ENCODE peak calls at places on chromosomes 3 and 15, in five cellular contexts. U is suprapubic skin, O is adrenal gland, H is stomach, E is Peyer's patch. D is an unnamed sample.

GRCh38 chr15:59532770-59533379 is 78.7 kb upstream of the GCNT3 start:
- DNase-seq in H (peak), U (no peak), O (no peak), E (peak), D (no peak)

GRCh38 chr3:178271740-178272387 is 264.4 kb upstream of the KCNMB2 start:
- DNase-seq in H (no peak), O (no peak), E (no peak), U (no peak), D (no peak)

GRCh38 chr3:48999085-48999858 is 7.9 kb upstream of the WDR6 start:
- DNase-seq in E (no peak), U (no peak), H (no peak), O (no peak), D (no peak)

GRCh38 chr3:122394173-122394572 is 10.2 kb downstream of the FAM162A start:
- DNase-seq in O (no peak), U (no peak), H (no peak), E (no peak), D (no peak)

GRCh38 chr15:23402544-23402943 is 44.5 kb downstream of the GOLGA6L2 start:
- DNase-seq in O (no peak), H (no peak), E (no peak), U (no peak), D (no peak)

GRCh38 chr3:11818033-11818432 is 28.7 kb downstream of the TAMM41 start:
- DNase-seq in H (no peak), U (no peak), E (no peak), O (no peak), D (no peak)

GRCh38 chr3:61875073-61875472 is 313.7 kb downstream of the PTPRG start:
- DNase-seq in U (no peak), H (no peak), E (no peak), O (no peak), D (no peak)

GRCh38 chr15:65426216-65426853 is 3.6 kb upstream of the IGDCC4 start:
- DNase-seq in O (no peak), H (no peak), E (no peak), U (no peak), D (no peak)

GRCh38 chr3:167493240-167493639 is 19.4 kb upstream of the SERPINI2 start:
- DNase-seq in H (no peak), E (no peak), U (no peak), O (no peak), D (peak)

GRCh38 chr15:75198560-75199346 is 2.9 kb upstream of the C15orf39 start:
- DNase-seq in H (no peak), O (no peak), E (peak), U (no peak), D (peak)

GRCh38 chr15:90232941-90233700 is 620 bp downstream of the CIB1 start:
- DNase-seq in E (peak), U (peak), O (peak), H (peak), D (peak)
- TF ChIP-seq POLR2A in E (peak), U (no peak), O (no peak), H (no peak), D (no peak)

GRCh38 chr15:44882499-44882968 is 74.0 kb upstream of the TERB2 start:
- DNase-seq in U (no peak), E (no peak), O (no peak), H (no peak), D (peak)
- TF ChIP-seq POLR2A in U (no peak), E (no peak), O (no peak), H (no peak), D (no peak)

DNA sequence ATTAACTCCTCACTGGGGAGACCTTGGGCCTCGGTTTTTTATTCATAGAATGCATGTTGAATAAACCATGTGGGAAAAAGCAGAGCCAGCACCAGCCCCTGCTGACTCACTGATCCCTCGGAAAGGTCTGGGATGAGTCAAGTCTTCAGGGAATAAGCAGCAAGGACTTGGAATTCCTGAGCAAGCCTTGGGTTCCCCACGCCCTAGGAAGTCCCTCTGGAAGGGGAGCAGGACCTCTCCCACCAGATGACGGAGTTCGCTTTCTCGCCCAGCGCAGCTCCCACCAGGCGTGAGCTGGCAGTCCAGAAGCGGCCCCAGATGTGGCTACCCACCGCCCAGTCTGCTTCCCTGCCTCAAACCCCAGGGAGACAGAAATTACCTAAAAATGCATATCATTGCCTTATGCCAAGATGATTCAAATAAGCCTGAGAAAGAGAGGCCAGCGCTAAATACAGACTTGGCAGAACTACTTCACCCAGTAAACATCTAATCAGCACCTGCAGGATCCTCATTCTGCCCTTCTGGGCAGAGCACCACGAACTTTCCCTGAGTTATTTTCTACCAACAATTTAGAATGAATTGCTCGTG is 45.5 kb downstream of the BTD start:
- DNase-seq in H (no peak), O (peak), E (no peak), U (peak), D (peak)
- TF ChIP-seq POLR2A in H (no peak), O (no peak), E (no peak), U (no peak), D (peak)

DNA sequence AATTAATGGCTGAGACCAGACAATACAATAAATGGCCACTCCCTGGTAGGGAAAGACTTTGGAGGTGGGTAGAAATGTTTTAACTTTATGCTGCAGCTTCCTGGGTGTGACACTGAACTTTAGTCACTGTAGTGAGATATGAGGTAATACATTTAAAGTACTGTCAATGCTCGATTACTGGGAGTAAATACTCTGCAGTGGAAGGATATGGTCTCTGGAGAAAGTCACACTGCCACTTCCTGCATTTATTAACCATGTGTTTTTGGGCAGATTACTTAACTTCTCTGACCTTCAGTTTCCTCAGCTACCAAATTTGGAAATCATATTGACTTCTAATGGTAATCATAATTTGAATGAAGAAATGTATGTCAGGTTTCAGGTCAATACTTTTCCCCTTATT is 317.1 kb upstream of the TGFBR2 start:
- DNase-seq in U (no peak), E (peak), H (no peak), O (no peak), D (no peak)
- TF ChIP-seq POLR2A in U (no peak), E (no peak), H (no peak), O (no peak), D (no peak)

DNA sequence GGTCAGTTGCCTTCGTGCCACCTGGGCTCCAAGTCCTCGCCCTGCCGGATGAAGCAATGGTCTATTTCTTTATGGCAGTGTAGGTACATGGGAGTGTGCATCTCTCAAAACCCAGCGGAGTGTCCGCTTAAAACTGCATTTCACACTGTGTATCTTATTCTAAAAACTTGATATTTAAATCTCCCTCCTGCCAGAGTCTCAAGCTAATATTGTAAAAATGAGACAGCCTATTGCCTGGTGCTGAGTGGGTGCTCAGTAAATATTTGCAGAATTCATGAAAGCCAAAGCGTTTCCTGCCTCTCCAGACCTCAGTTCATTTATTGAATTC is 313 bp upstream of the TBC1D2B start:
- DNase-seq in O (no peak), E (no peak), H (no peak), U (no peak), D (no peak)
- TF ChIP-seq POLR2A in O (no peak), E (no peak), H (no peak), U (no peak), D (no peak)

GRCh38 chr3:20905210-20905805 is 719.3 kb upstream of the SGO1 start:
- DNase-seq in E (no peak), U (no peak), H (no peak), O (no peak), D (no peak)
- TF ChIP-seq POLR2A in E (no peak), U (no peak), H (no peak), O (no peak), D (no peak)

GRCh38 chr3:45864760-45865567 is 21.4 kb upstream of the CCR9 start:
- DNase-seq in H (no peak), U (no peak), E (no peak), O (no peak), D (no peak)

GRCh38 chr3:45865568-45865955 is 20.8 kb upstream of the CCR9 start:
- DNase-seq in E (no peak), U (no peak), O (no peak), H (no peak), D (no peak)

GRCh38 chr3:45860481-45860880 is 18.6 kb upstream of the LZTFL1 start:
- DNase-seq in H (no peak), U (no peak), E (no peak), O (no peak), D (no peak)

GRCh38 chr3:45858809-45859543 is 17.1 kb upstream of the LZTFL1 start:
- DNase-seq in U (no peak), H (no peak), E (no peak), O (no peak), D (no peak)

DNA sequence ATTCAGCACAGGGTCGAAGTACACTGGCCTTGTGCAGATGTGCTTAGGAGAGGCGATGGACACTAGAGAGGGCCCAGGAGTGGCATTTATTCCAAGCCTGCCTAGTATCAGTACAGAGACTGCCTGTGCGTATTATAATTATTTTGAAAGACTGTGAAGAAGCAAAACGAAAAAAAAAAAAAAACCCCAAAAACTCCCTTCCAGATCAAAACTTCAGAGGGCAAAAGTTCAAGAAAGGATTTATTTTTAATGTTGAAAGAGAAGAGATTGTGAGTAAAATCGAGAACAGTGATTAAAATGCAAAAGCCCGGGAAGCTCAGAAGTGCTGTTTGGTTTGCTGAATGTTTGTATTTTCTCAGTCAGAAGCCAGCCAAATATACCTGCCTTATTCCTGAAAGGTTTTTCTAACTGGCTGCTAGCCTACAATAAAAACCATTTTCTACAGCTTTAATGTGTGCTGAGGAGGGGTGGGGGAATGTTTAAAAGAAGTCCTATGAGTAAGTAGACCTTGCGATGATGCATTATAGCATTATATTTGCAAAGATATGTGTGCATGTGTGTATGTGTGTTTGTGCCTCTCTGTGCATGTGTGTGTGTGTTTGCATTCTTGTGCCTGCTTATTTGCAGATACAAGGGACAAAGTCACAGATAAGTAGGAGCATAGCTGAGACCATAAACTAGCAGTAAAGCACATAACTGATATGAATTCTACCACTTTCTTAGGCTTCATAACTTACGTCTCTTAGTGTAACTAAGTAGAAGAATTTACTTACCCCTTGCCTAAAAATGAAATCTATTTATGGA is 19.3 kb upstream of the LZTFL1 start:
- DNase-seq in O (no peak), H (no peak), E (no peak), U (no peak), D (no peak)
- TF ChIP-seq POLR2A in O (no peak), H (no peak), E (no peak), U (no peak), D (no peak)

DNA sequence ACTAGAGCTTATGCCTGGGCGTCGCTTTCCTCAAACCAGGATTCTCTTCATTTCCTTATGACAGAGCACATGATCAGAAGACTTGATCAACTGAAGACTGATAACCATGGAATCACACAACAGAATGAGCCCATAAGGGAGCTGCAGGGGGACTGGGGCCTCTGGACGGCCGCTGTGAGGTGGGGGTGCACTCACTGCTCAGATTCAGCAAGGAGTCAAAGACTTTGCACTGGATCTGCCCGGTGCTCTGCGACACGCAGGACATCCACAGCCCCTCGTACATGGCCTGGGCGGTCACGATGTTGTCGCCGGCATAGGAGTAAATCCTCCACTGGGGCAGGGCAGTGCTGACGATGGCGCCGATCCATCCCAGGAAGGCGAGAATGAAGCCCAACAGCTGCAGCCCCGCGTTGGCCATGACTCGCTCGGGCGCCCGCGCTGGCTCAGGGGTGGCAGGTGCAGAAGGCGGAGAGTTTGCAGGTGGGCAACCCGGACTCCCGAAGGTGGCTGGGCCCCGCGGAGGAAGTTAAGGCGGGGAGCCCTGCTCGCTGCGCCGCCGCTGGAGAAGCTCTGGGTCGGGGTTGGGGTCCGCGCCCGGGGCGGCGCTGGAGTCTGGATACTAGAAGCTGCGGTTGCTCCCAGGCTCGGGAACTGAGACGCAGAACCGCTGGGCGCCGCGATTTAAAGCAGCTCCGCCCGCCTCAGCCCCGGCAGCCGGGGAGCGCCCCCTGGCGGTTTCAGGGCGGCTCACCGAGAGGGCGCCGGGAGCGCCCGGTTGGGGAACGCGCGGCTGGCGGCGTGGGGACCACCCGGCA is at the start of gene CLDN1:
- DNase-seq in E (peak), O (peak), H (peak), U (peak), D (peak)
- TF ChIP-seq POLR2A in E (no peak), O (peak), H (no peak), U (peak), D (no peak)

GRCh38 chr3:119893769-119894168 is 111.9 kb downstream of the NR1I2 start:
- DNase-seq in H (no peak), O (no peak), U (no peak), E (no peak), D (no peak)
- TF ChIP-seq POLR2A in H (no peak), O (no peak), U (no peak), E (no peak), D (no peak)